ENCODE peak calls at places on chromosomes 7 and 10, in eight cellular contexts. R, J, S, M, B, X, D and V are unnamed samples.

GRCh38 chr10:31749981-31750850 is 178.4 kb downstream of the ARHGAP12 start:
- DNase-seq in R (no peak), J (no peak), S (peak), M (peak), B (peak), X (no peak), D (peak), V (no peak)

GRCh38 chr7:42588876-42589275 is 323.0 kb downstream of the C7orf25 start:
- DNase-seq in R (no peak), J (no peak), S (no peak), M (no peak), B (no peak), X (no peak), D (no peak), V (no peak)

GRCh38 chr10:123402656-123403055 is 248.5 kb downstream of the BUB3 start:
- DNase-seq in R (no peak), J (no peak), S (no peak), M (no peak), B (no peak), X (peak), D (no peak), V (no peak)

GRCh38 chr10:18438356-18439126 is 212.8 kb downstream of the NSUN6 start:
- DNase-seq in R (no peak), J (no peak), S (no peak), M (no peak), B (no peak), X (no peak), D (no peak), V (no peak)

GRCh38 chr7:92631830-92632487 is 41.8 kb upstream of the FAM133B start:
- DNase-seq in R (no peak), J (no peak), S (no peak), M (no peak), B (no peak), X (no peak), D (no peak), V (no peak)

GRCh38 chr10:110273474-110273873 is 31.2 kb downstream of the SMNDC1 start:
- DNase-seq in R (peak), J (no peak), S (peak), M (peak), B (peak), X (no peak), D (peak), V (no peak)

GRCh38 chr10:118962159-118962863 is 67.2 kb upstream of the NANOS1 start:
- DNase-seq in R (no peak), J (no peak), S (no peak), M (no peak), B (peak), X (no peak), D (no peak), V (no peak)

GRCh38 chr7:29606287-29606721 is 42.7 kb downstream of the PRR15 start:
- DNase-seq in R (no peak), J (peak), S (peak), M (no peak), B (peak), X (no peak), D (no peak), V (peak)

GRCh38 chr7:138245216-138245615 is 169.0 kb downstream of the AKR1D1 start:
- DNase-seq in R (no peak), J (no peak), S (no peak), M (no peak), B (no peak), X (no peak), D (no peak), V (no peak)

GRCh38 chr7:37916673-37917660 is at the start of gene SFRP4:
- DNase-seq in R (peak), J (peak), S (peak), M (peak), B (peak), X (no peak), D (peak), V (peak)

GRCh38 chr10:122648599-122649428 is 50.8 kb downstream of the C10orf120 start:
- DNase-seq in R (peak), J (peak), S (no peak), M (no peak), B (peak), X (no peak), D (peak), V (peak)

GRCh38 chr10:100401631-100402328 is 54.7 kb downstream of the SCD start:
- DNase-seq in R (no peak), J (no peak), S (no peak), M (no peak), B (no peak), X (no peak), D (no peak), V (no peak)

GRCh38 chr10:57098146-57098545 is 737.1 kb upstream of the ZWINT start:
- DNase-seq in R (no peak), J (no peak), S (no peak), M (no peak), B (no peak), X (no peak), D (no peak), V (no peak)

GRCh38 chr10:17064435-17064834 is 65.2 kb downstream of the CUBN start:
- DNase-seq in R (peak), J (no peak), S (no peak), M (no peak), B (no peak), X (no peak), D (no peak), V (no peak)

GRCh38 chr7:79452032-79452494 is 1.4 kb downstream of the MAGI2 start:
- DNase-seq in R (peak), J (peak), S (peak), M (peak), B (peak), X (peak), D (peak), V (peak)

DNA sequence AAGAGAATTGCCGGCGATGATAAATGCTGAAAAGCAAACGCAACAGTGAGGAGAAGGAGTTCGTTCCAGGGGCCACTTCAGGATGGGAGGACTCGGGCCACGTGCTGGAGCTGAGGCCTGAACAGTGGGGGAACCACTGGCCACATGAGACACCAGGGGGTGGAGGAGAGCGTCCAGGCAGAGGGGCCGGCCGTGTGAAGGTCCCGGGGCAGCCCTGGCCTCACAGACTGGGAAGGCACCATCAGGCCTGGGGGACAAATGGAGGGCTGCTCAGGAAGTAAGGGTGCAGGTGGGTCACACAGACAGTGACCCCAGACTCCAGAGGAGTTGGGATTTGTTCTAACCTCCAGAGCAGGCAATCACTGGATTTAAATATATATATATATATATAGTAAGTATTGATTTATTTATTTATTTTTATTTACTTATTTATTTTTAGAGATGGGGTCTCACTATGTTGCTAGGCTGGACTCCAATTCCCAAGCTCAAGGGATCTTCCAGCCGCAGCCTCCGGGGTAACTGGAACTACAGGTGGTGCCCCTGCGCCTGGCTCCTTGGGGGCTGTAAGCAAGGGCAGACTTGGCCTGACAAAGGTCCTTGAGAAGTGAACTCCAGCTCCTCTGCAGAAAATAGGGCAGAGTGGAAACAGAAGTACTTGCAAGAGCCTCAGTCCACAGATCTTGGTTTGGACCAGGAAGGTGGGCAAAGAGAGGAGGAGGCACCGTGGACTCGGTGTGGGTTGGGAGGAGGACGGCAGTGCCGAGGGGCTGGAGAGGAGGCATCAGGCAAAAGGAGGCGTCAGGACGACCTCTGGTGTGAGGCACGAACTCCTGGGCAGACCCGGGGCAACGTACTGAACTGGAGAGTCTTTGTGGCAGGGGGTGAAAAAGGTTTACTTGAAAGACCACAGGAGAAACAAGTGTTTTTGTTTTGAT is 57.3 kb downstream of the TCERG1L start:
- DNase-seq in R (no peak), J (no peak), S (no peak), M (no peak), B (no peak), X (no peak), D (no peak), V (no peak)
- TF ChIP-seq POLR2A in R (no peak), J (no peak), S (no peak), M (no peak), B (no peak), X (no peak), D (no peak), V (no peak)

GRCh38 chr10:80459047-80459865 is 5.1 kb downstream of the TSPAN14 start:
- DNase-seq in R (no peak), J (no peak), S (peak), M (no peak), B (peak), X (peak), D (no peak), V (peak)
- TF ChIP-seq POLR2A in R (no peak), J (no peak), S (no peak), M (no peak), B (no peak), X (peak), D (peak), V (no peak)

DNA sequence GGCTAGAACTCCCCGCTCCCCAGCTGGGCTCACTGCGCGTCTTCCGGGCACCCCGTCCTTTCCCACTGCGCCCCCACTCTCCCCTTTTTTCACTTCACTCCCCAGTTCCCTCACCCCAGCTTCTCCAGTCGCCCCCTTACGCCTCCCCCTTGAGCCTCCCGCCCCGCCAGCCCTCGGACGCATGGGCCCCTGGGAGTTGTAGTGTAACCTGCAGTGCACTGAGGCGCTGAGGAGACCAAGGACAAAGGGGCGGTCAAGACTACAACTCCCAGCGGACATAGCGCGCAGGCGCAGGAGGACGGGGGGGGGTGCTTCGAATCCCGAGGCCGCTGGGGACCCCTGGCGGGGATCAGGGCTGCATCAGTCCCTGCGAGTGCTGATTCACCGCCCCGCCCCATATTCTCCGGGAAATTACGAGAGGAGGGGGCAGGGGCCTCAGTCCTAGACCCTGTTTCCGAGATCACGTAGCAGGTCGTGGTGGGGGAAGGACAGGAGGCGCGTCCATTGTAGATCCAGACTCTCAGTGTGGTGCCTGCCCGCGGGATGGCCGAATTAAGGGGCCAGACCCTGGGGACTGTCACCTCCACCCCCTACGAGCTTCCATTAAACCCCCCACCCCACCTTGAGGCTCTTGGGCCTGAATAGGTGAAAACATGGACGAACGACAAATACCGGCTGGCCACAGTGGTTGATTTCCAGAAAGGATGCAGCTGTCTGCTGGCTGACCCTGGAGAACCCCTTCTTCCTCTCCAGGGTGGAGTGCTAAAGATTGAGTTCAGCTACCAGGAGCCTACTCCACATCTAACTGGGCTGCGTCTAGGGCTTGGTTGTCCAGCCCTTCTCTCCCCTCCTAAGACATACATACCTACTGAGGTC is 558 bp upstream of the YWHAG start:
- DNase-seq in R (peak), J (peak), S (peak), M (peak), B (peak), X (peak), D (peak), V (peak)
- TF ChIP-seq POLR2A in R (peak), J (peak), S (peak), M (peak), B (no peak), X (peak), D (no peak), V (peak)

GRCh38 chr7:99371376-99371920 is 3.1 kb upstream of the ARPC1B start:
- DNase-seq in R (no peak), J (no peak), S (no peak), M (no peak), B (no peak), X (no peak), D (no peak), V (no peak)

GRCh38 chr7:99373086-99374066 is 1.2 kb upstream of the ARPC1B start:
- DNase-seq in R (no peak), J (no peak), S (no peak), M (no peak), B (no peak), X (no peak), D (no peak), V (no peak)

GRCh38 chr7:99372275-99373085 is 2.0 kb upstream of the ARPC1B start:
- DNase-seq in R (peak), J (no peak), S (no peak), M (peak), B (no peak), X (no peak), D (peak), V (no peak)

GRCh38 chr7:99375070-99375807 is 709 bp downstream of the ARPC1B start:
- DNase-seq in R (peak), J (peak), S (peak), M (peak), B (peak), X (peak), D (peak), V (peak)

DNA sequence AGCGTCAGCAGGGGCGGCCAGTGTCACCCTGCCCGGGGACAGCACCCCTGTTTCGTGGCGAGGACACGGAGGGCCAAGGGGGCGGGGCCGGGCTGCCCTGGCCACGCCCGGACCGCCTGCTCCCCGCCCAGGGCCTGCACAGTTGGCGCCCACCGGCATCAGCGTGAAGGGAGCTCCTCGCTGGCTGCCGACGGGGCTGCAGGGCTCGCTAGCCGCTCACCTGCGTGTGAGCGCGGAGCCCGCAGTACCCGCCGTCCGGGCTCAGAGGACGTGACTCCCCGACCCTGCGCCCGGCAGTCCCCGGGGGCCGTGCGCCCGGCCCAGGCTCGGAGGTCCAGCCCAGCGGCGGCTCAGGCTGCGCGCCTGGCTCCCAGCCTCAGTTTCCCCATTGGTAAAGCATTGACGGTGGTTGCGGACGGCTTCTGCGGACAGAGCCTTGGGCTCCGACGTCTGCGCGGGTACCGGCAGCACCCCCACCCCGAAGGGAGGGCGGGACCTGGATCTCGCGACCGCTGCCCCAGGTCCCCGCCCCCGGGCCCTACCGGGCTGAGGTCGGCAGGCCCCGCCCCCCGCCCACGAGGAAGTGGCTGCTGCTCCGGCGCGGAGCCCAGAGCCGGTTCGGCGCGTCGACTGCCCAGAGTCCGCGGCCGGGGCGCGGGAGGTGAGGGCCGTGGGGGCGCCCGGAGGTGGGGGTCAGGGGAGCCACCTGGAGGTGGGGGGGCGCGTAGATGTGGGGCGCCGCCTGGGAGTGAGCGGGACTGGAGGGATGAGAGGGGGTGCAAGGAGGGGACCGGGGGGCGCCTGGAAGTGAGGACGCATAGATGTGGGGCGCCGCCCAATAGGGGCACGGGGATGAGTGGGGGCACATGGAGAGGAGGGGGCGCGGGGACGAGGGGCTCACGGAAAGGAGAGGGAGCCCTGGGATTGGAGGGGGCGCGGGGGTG is at the start of gene ARPC1B:
- DNase-seq in R (peak), J (peak), S (peak), M (peak), B (peak), X (peak), D (peak), V (peak)
- TF ChIP-seq POLR2A in R (peak), J (peak), S (no peak), M (no peak), B (peak), X (peak), D (peak), V (peak)